ENCODE peak calls at places on chromosome 7, in ten cellular contexts. G is suprapubic skin, H is transverse colon, C is sigmoid colon, Z is HCT116, I is GM12891, O is prostate gland, Y is stomach, A is vagina, T is SK-N-MC. F is an unnamed sample.

GRCh38 chr7:33043875-33044718 is 18.5 kb downstream of the NT5C3A start:
- DNase-seq in C (no peak), I (no peak), A (no peak), H (no peak), G (no peak), O (peak), T (no peak), Y (no peak), Z (no peak), F (no peak)

GRCh38 chr7:732094-732541 is 5.0 kb upstream of the PRKAR1B start:
- DNase-seq in I (no peak), T (no peak), H (peak), Z (peak), A (no peak), G (no peak), C (peak), Y (peak), O (peak), F (no peak)

GRCh38 chr7:79272938-79273337 is 180.5 kb downstream of the MAGI2 start:
- DNase-seq in C (no peak), T (no peak), I (no peak), O (no peak), Z (no peak), Y (no peak), H (no peak), G (no peak), A (no peak), F (no peak)

GRCh38 chr7:156466262-156466661 is 174.3 kb upstream of the RNF32 start:
- DNase-seq in H (no peak), O (no peak), I (no peak), C (no peak), Z (no peak), Y (no peak), G (no peak), T (no peak), A (no peak), F (no peak)

GRCh38 chr7:17560516-17560915 is 262.1 kb downstream of the AHR start:
- DNase-seq in G (no peak), H (no peak), O (peak), A (no peak), Z (no peak), I (no peak), T (no peak), C (no peak), Y (no peak), F (no peak)

GRCh38 chr7:137846588-137847417 is at the start of gene DGKI:
- DNase-seq in T (no peak), G (no peak), O (no peak), Y (no peak), Z (no peak), C (no peak), I (peak), A (no peak), H (no peak), F (no peak)

GRCh38 chr7:15561840-15562239 is at the start of gene AGMO:
- DNase-seq in H (peak), I (no peak), C (peak), G (peak), A (no peak), Z (no peak), Y (no peak), O (no peak), T (no peak), F (no peak)

GRCh38 chr7:95104739-95105138 is 197.3 kb downstream of the PPP1R9A start:
- DNase-seq in I (no peak), G (no peak), H (no peak), O (peak), Z (peak), C (no peak), Y (no peak), A (no peak), T (no peak), F (no peak)

GRCh38 chr7:150974468-150975391 is 3.4 kb downstream of the KCNH2 start:
- DNase-seq in Z (peak), T (no peak), G (no peak), I (peak), O (no peak), A (no peak), H (peak), C (peak), Y (peak), F (no peak)

GRCh38 chr7:36972140-36972518 is 247.8 kb upstream of the AOAH start:
- DNase-seq in A (no peak), Z (no peak), H (no peak), O (no peak), I (no peak), Y (no peak), G (no peak), C (no peak), T (no peak), F (no peak)

GRCh38 chr7:125847706-125848105 is 918.1 kb upstream of the POT1 start:
- DNase-seq in I (no peak), Y (no peak), A (no peak), T (no peak), C (no peak), Z (no peak), G (no peak), H (no peak), O (no peak), F (no peak)

GRCh38 chr7:96182424-96183158 is 139.3 kb downstream of the SLC25A13 start:
- DNase-seq in Y (no peak), O (no peak), A (no peak), Z (no peak), G (no peak), C (no peak), I (peak), H (no peak), T (no peak), F (no peak)

GRCh38 chr7:36746347-36746746 is 22.1 kb upstream of the AOAH start:
- DNase-seq in H (no peak), Y (no peak), A (no peak), T (no peak), G (no peak), Z (no peak), C (no peak), I (no peak), O (no peak), F (peak)

GRCh38 chr7:96701258-96701657 is 8.4 kb downstream of the SEM1 start:
- DNase-seq in G (no peak), Z (no peak), A (no peak), C (no peak), Y (no peak), T (no peak), H (no peak), I (no peak), O (no peak), F (no peak)

GRCh38 chr7:10759120-10759519 is 214.6 kb upstream of the PHF14 start:
- DNase-seq in Y (no peak), T (no peak), I (no peak), A (no peak), H (no peak), Z (no peak), C (no peak), O (no peak), G (no peak), F (no peak)
- TF ChIP-seq POLR2AphosphoS5 in Y (no peak), T (no peak), I (no peak), A (no peak), H (no peak), Z (no peak), C (no peak), O (no peak), G (no peak), F (no peak)

DNA sequence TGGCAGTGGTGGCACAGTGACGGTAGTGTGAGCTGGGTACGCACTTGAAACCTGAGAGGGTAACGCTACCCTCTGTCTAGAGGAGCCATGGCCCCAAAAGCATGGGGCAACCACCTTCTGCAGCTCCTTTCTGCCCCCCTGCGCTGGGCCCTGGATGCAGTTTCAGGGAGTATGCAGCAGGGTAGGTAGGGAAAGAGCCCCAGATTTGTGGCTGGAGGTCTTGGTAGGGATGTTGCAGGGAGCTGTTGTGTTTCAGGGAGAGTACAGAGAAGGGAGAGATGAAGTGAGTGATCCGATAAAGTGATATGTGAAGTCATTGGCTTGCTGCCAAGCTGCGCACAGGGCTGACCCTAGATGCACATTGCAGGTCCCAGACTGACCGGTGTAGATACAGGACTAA is 2.7 kb upstream of the PGAM2 start:
- DNase-seq in Y (no peak), A (no peak), T (no peak), Z (no peak), C (peak), O (no peak), G (no peak), I (no peak), H (no peak), F (no peak)
- TF ChIP-seq POLR2AphosphoS5 in Y (no peak), A (no peak), T (no peak), Z (no peak), C (peak), O (no peak), G (no peak), I (peak), H (no peak), F (no peak)

DNA sequence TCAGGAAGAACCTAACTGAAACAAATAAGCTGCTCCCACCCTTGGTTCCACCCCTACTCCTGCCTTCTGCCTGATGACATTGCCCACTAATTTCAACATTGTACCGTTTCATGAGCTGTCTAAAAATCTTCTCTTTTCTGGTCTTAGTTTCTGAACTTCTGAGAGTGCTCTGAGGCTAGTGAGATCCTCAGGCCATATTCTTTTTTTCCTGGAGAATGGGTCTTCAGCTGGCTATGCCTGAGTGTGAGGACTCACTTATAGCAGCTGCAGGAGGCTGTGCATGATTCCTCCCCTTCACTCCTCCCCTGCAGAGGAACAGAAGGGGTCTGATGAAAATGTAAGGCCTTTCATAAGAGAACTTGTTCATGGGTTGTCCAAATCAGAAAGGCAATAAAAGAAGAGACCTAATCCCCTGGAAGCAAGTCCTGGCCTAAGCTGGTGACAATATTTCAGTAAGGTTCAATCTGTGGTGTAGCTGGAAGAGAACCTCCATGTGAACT is 11.1 kb downstream of the HOXA4 start:
- DNase-seq in I (no peak), A (no peak), G (no peak), H (no peak), T (no peak), Y (no peak), Z (no peak), C (no peak), O (no peak), F (no peak)
- TF ChIP-seq POLR2AphosphoS5 in I (no peak), A (no peak), G (no peak), H (no peak), T (no peak), Y (no peak), Z (no peak), C (no peak), O (no peak), F (no peak)

GRCh38 chr7:40525764-40526163 is 391.0 kb downstream of the SUGCT start:
- DNase-seq in I (no peak), Z (no peak), T (no peak), G (no peak), Y (no peak), C (no peak), H (no peak), A (no peak), O (no peak), F (no peak)
- TF ChIP-seq POLR2AphosphoS5 in I (no peak), Z (no peak), T (no peak), G (no peak), Y (no peak), C (no peak), H (no peak), A (no peak), O (no peak), F (no peak)